ENCODE peak calls at places on chromosome 13, in seven cellular contexts. P, Z, H, S, I, G and B are unnamed samples.
A peak's percentile ranks its signal among the peaks of the same experiment; 100 is the strongest.

GRCh38 chr13:79811170-79811569 is 330.2 kb downstream of the NDFIP2 start:
- DNase-seq in P (no peak), Z (no peak), H (no peak), S (no peak), I (no peak), G (no peak), B (no peak)

GRCh38 chr13:27040826-27041108 is 130.8 kb downstream of the USP12 start:
- DNase-seq in P (no peak), Z (no peak), H (no peak), S (no peak), I (no peak), G (no peak), B (no peak)

GRCh38 chr13:102702965-102703720 is 8.3 kb upstream of the METTL21C start:
- DNase-seq in P (no peak), Z (no peak), H (no peak), S (no peak), I (no peak), G (no peak), B (no peak)

GRCh38 chr13:100362371-100362770 is 226.2 kb downstream of the GGACT start:
- DNase-seq in P (no peak), Z (no peak), H (no peak), S (no peak), I (no peak), G (no peak), B (no peak)

GRCh38 chr13:24802074-24802473 is 38.1 kb downstream of the RNF17 start:
- DNase-seq in P (no peak), Z (no peak), H (no peak), S (no peak), I (no peak), G (no peak), B (no peak)

GRCh38 chr13:44280461-44280860 is 93.2 kb upstream of the SERP2 start:
- DNase-seq in P (no peak), Z (no peak), H (peak; percentile 81), S (no peak), I (peak; percentile 40), G (no peak), B (no peak)

GRCh38 chr13:34070006-34070405 is 252.1 kb downstream of the RFC3 start:
- DNase-seq in P (no peak), Z (no peak), H (peak; percentile 12), S (no peak), I (peak; percentile 47), G (no peak), B (no peak)

GRCh38 chr13:33740134-33740538 is 77.8 kb upstream of the RFC3 start:
- DNase-seq in P (no peak), Z (no peak), H (peak; percentile 32), S (no peak), I (peak; percentile 52), G (no peak), B (peak; percentile 83)

GRCh38 chr13:71477735-71478134 is 389.3 kb downstream of the DACH1 start:
- DNase-seq in P (no peak), Z (no peak), H (no peak), S (no peak), I (peak; percentile 30), G (no peak), B (no peak)

GRCh38 chr13:102183509-102184182 is 218.2 kb downstream of the FGF14 start:
- DNase-seq in P (no peak), Z (no peak), H (no peak), S (no peak), I (no peak), G (no peak), B (no peak)

GRCh38 chr13:44758595-44759221 is 182.6 kb upstream of the TSC22D1 start:
- DNase-seq in P (no peak), Z (no peak), H (peak; percentile 98), S (no peak), I (peak; percentile 88), G (no peak), B (no peak)

GRCh38 chr13:70375718-70376117 is 267.5 kb upstream of the KLHL1 start:
- DNase-seq in P (no peak), Z (no peak), H (no peak), S (no peak), I (no peak), G (no peak), B (peak; percentile 56)

GRCh38 chr13:57314897-57315520 is 148.0 kb downstream of the PRR20E start:
- DNase-seq in P (no peak), Z (no peak), H (no peak), S (peak; percentile 27), I (peak; percentile 3), G (no peak), B (no peak)

GRCh38 chr13:20993661-20994440 is 67.5 kb downstream of the LATS2 start:
- DNase-seq in P (no peak), Z (no peak), H (peak; percentile 51), S (no peak), I (no peak), G (no peak), B (no peak)

GRCh38 chr13:100630564-100630963 is 42.0 kb upstream of the GGACT start:
- DNase-seq in P (no peak), Z (no peak), H (no peak), S (peak; percentile 52), I (no peak), G (no peak), B (peak; percentile 68)

GRCh38 chr13:36710396-36710795 is 36.6 kb downstream of the SERTM1 start:
- DNase-seq in P (no peak), Z (no peak), H (no peak), S (no peak), I (no peak), G (no peak), B (no peak)

GRCh38 chr13:100541882-100542545 is 46.6 kb downstream of the GGACT start:
- DNase-seq in P (no peak), Z (no peak), H (no peak), S (no peak), I (no peak), G (no peak), B (peak; percentile 21)

GRCh38 chr13:36905944-36906343 is 14.1 kb downstream of the SMAD9 start:
- DNase-seq in P (no peak), Z (no peak), H (no peak), S (no peak), I (no peak), G (no peak), B (no peak)

GRCh38 chr13:21234537-21234936 is 58.1 kb downstream of the MRPL57 start:
- DNase-seq in P (no peak), Z (peak; percentile 16), H (no peak), S (no peak), I (peak; percentile 50), G (no peak), B (peak; percentile 74)

DNA sequence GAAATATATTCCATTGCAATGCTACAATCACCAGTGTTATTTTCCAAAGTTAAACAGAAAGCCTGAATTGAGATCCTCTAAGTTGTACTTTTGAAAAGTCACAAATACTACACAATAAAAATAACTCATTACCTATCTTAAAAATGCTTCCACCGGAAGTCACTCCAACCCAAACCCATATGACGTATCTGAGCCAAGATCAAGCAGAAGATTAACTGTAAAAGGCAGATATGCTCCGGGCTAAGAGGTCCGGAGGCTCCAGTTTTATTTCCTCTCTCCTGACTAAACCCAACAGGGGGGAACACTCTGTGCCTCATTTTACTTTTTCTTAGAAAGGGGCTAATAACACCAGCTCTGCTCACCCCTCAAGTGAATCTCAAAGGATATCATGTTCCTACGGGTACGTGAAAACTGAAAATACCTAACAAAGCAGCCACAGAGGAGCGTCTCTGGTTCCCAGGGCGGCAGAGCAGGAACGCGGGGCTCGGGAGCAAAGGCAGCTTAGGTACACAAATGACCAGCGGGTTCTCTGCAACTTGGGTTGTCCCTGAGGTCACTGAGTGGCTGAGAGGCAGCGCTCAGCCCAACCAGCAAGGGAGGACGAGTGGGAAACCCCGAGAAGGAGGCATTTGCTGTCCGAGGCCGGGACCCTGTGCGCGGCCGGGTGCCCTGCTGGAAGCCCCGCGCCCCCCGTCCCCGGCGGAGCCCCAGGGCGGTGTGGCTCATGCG is 752 bp downstream of the RAB20 start:
- DNase-seq in P (peak; percentile 38), Z (peak; percentile 25), H (no peak), S (peak; percentile 48), I (peak; percentile 26), G (no peak), B (no peak)
- H3K4me1 ChIP-seq in P (peaks cover 4% of the 10 kb centered on the region), Z (peaks cover 22% of the 10 kb centered on the region), H (peaks cover 8% of the 10 kb centered on the region), S (peaks cover 6% of the 10 kb centered on the region), I (peaks cover 30% of the 10 kb centered on the region), G (peaks cover 5% of the 10 kb centered on the region), B (peaks cover 5% of the 10 kb centered on the region)

DNA sequence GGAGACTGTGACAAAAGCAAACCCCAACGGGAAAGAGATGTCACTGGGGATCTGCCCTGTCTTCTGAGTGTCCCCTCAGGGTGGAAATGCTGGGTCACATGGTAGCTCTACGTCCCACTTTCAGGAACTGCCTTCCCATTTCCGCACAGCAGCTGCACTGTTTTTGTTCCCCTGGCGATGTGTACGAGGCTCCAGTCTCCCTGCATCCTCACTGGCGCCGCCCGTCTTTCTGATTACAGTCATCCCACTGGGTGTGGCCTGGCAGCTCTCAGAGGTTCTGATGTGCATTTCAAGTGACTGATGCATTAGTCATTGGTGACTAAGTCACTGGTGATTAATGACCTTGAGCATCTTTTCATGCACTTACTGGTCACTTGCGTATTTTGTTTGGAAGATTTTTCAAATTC is 21.2 kb downstream of the PCID2 start:
- DNase-seq in P (no peak), Z (peak; percentile 89), H (peak; percentile 100), S (no peak), I (peak; percentile 98), G (peak; percentile 24), B (peak; percentile 60)
- H3K36me3 ChIP-seq in P (peaks cover 42% of the 10 kb centered on the region), Z (peaks cover 77% of the 10 kb centered on the region), H (peaks cover 41% of the 10 kb centered on the region), S (peaks cover 98% of the 10 kb centered on the region), I (peaks cover 41% of the 10 kb centered on the region), G (peaks cover 15% of the 10 kb centered on the region), B (peaks cover 49% of the 10 kb centered on the region)

GRCh38 chr13:86788624-86789023 is 882.5 kb upstream of the SLITRK5 start:
- DNase-seq in P (no peak), Z (no peak), H (no peak), S (no peak), I (no peak), G (no peak), B (peak; percentile 49)
- H3K4me3 ChIP-seq in P (no peak overlapping the region), Z (no peak overlapping the region), H (no peak overlapping the region), S (no peak overlapping the region), I (no peak overlapping the region), G (no peak overlapping the region), B (no peak overlapping the region)

DNA sequence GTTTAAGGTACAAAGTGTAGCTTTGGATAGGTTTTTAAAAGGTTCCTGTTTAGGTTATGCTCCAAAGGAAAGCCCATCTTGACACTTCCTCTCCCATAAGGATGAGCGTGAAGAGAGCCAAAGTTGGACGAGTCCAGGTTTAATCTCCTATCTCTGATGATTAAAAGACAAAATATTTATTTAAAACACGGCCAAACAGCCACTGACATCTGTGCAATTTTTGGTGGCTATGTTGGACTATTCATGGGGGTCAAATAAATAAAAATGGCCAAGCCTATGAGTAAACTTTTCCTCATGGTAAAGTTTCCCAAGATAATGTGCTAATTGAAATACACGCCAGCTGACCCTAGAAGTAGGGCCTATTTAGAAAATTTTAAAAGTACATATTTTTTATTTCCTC is 69.0 kb upstream of the DOCK9 start:
- DNase-seq in P (no peak), Z (no peak), H (no peak), S (no peak), I (no peak), G (no peak), B (no peak)
- H3K4me1 ChIP-seq in P (peaks cover 87% of the 10 kb centered on the region), Z (peaks cover 5% of the 10 kb centered on the region), H (peaks cover 16% of the 10 kb centered on the region), S (no peaks in the 10 kb centered on the region), I (peaks cover 52% of the 10 kb centered on the region), G (peaks cover 93% of the 10 kb centered on the region), B (peaks cover 16% of the 10 kb centered on the region)